ENCODE peak calls at places on chromosomes 13 and 19, in five cellular contexts. One of them, this sample, is unnamed.

GRCh38 chr13:114185182-114185971 is 6.3 kb downstream of the CFAP97D2 start:
- DNase-seq in hippocampal formation: no peak
- DNase-seq in tibial artery: no peak
- DNase-seq in WTC11: no peak
- DNase-seq in NCI-H1694: no peak
- DNase-seq in this sample: no peak

GRCh38 chr13:99033814-99034213 is 56.0 kb upstream of the DOCK9 start:
- DNase-seq in WTC11: no peak
- DNase-seq in hippocampal formation: no peak
- DNase-seq in NCI-H1694: peak
- DNase-seq in tibial artery: no peak
- DNase-seq in this sample: no peak

GRCh38 chr19:45171211-45171623 is 6.8 kb downstream of the TRAPPC6A start:
- DNase-seq in NCI-H1694: no peak
- DNase-seq in WTC11: no peak
- DNase-seq in tibial artery: no peak
- DNase-seq in hippocampal formation: no peak
- DNase-seq in this sample: no peak

GRCh38 chr19:52391135-52391534 is 6.5 kb upstream of the ZNF528 start:
- DNase-seq in NCI-H1694: no peak
- DNase-seq in hippocampal formation: no peak
- DNase-seq in WTC11: peak
- DNase-seq in tibial artery: no peak
- DNase-seq in this sample: no peak

GRCh38 chr13:91398413-91399188 is at the start of gene GPC5:
- DNase-seq in tibial artery: peak
- DNase-seq in NCI-H1694: no peak
- DNase-seq in WTC11: peak
- DNase-seq in hippocampal formation: peak
- DNase-seq in this sample: no peak

GRCh38 chr13:40207110-40207478 is 459.3 kb downstream of the FOXO1 start:
- DNase-seq in hippocampal formation: no peak
- DNase-seq in tibial artery: no peak
- DNase-seq in WTC11: no peak
- DNase-seq in NCI-H1694: no peak
- DNase-seq in this sample: no peak

GRCh38 chr19:51064534-51065220 is at the start of gene KLK13:
- DNase-seq in WTC11: peak
- DNase-seq in NCI-H1694: no peak
- DNase-seq in tibial artery: no peak
- DNase-seq in hippocampal formation: no peak
- DNase-seq in this sample: no peak

GRCh38 chr13:20994441-20994821 is 67.0 kb downstream of the LATS2 start:
- DNase-seq in hippocampal formation: no peak
- DNase-seq in NCI-H1694: no peak
- DNase-seq in tibial artery: no peak
- DNase-seq in WTC11: no peak
- DNase-seq in this sample: no peak

GRCh38 chr19:13033819-13034611 is 38.7 kb downstream of the NFIX start:
- DNase-seq in hippocampal formation: peak
- DNase-seq in WTC11: peak
- DNase-seq in NCI-H1694: peak
- DNase-seq in tibial artery: peak
- DNase-seq in this sample: no peak

GRCh38 chr13:106318941-106319411 is 216.5 kb downstream of the EFNB2 start:
- DNase-seq in hippocampal formation: no peak
- DNase-seq in NCI-H1694: no peak
- DNase-seq in tibial artery: no peak
- DNase-seq in WTC11: no peak
- DNase-seq in this sample: peak

GRCh38 chr19:38317104-38317612 is 1.4 kb upstream of the YIF1B start:
- DNase-seq in NCI-H1694: no peak
- DNase-seq in tibial artery: no peak
- DNase-seq in WTC11: no peak
- DNase-seq in hippocampal formation: peak
- DNase-seq in this sample: no peak

GRCh38 chr13:31200636-31200970 is 828 bp downstream of the B3GLCT start:
- DNase-seq in WTC11: peak
- DNase-seq in tibial artery: peak
- DNase-seq in NCI-H1694: no peak
- DNase-seq in hippocampal formation: peak
- DNase-seq in this sample: no peak

GRCh38 chr19:47032171-47032811 is 12.7 kb downstream of the NPAS1 start:
- DNase-seq in WTC11: peak
- DNase-seq in hippocampal formation: no peak
- DNase-seq in tibial artery: no peak
- DNase-seq in NCI-H1694: no peak
- DNase-seq in this sample: no peak

GRCh38 chr13:77143325-77143907 is 116.5 kb upstream of the FBXL3 start:
- DNase-seq in hippocampal formation: no peak
- DNase-seq in NCI-H1694: no peak
- DNase-seq in tibial artery: no peak
- DNase-seq in WTC11: no peak
- DNase-seq in this sample: no peak

GRCh38 chr13:94617389-94618000 is 15.8 kb downstream of the GPR180 start:
- DNase-seq in hippocampal formation: peak
- DNase-seq in WTC11: no peak
- DNase-seq in NCI-H1694: peak
- DNase-seq in tibial artery: no peak
- DNase-seq in this sample: no peak

GRCh38 chr13:113098163-113098732 is 7.3 kb upstream of the F7 start:
- DNase-seq in tibial artery: no peak
- DNase-seq in NCI-H1694: no peak
- DNase-seq in hippocampal formation: no peak
- DNase-seq in WTC11: no peak
- DNase-seq in this sample: peak